ENCODE peak calls at places on chromosomes 2 and 18, in five cellular contexts. D is spleen, J is kidney, F is fibroblast of mammary gland, X is psoas muscle. Y is an unnamed sample.

GRCh38 chr18:35076556-35076955 is 35.3 kb downstream of the MAPRE2 start:
- DNase-seq in D (no peak), J (no peak), F (peak), X (no peak), Y (no peak)

GRCh38 chr2:222690564-222691200 is 19.2 kb downstream of the MOGAT1 start:
- DNase-seq in D (peak), J (peak), F (peak), X (peak), Y (peak)

GRCh38 chr2:65675350-65675749 is 243.0 kb upstream of the SPRED2 start:
- DNase-seq in D (no peak), J (no peak), F (no peak), X (no peak), Y (no peak)

GRCh38 chr2:64325852-64326577 is 127.9 kb upstream of the LGALSL start:
- DNase-seq in D (no peak), J (no peak), F (no peak), X (no peak), Y (no peak)

GRCh38 chr2:210956101-210956500 is 399.7 kb downstream of the CPS1 start:
- DNase-seq in D (no peak), J (no peak), F (no peak), X (no peak), Y (no peak)

GRCh38 chr18:78457011-78457410 is 522.6 kb upstream of the SALL3 start:
- DNase-seq in D (no peak), J (no peak), F (no peak), X (no peak), Y (no peak)

GRCh38 chr18:79798999-79799370 is 1.2 kb downstream of the KCNG2 start:
- DNase-seq in D (peak), J (peak), F (no peak), X (no peak), Y (no peak)

GRCh38 chr2:113208995-113209868 is 35.5 kb downstream of the PSD4 start:
- DNase-seq in D (no peak), J (peak), F (no peak), X (no peak), Y (no peak)

GRCh38 chr2:46915281-46915810 is at the start of gene MCFD2:
- DNase-seq in D (peak), J (peak), F (peak), X (peak), Y (no peak)

GRCh38 chr18:63775166-63775730 is at the start of gene SERPINB7:
- DNase-seq in D (no peak), J (no peak), F (peak), X (no peak), Y (no peak)

GRCh38 chr2:8469709-8470493 is 212.0 kb upstream of the ID2 start:
- DNase-seq in D (no peak), J (no peak), F (no peak), X (no peak), Y (peak)

GRCh38 chr2:186256540-186256939 is 229.5 kb upstream of the ZC3H15 start:
- DNase-seq in D (no peak), J (no peak), F (peak), X (no peak), Y (peak)

GRCh38 chr2:104766683-104767082 is 87.2 kb upstream of the POU3F3 start:
- DNase-seq in D (no peak), J (no peak), F (no peak), X (no peak), Y (no peak)

GRCh38 chr2:72274284-72274869 is 126.7 kb upstream of the CYP26B1 start:
- DNase-seq in D (no peak), J (no peak), F (no peak), X (no peak), Y (no peak)

GRCh38 chr2:29532451-29532850 is 388.9 kb downstream of the ALK start:
- DNase-seq in D (no peak), J (no peak), F (peak), X (no peak), Y (no peak)

GRCh38 chr2:179963626-179964025 is 43.5 kb downstream of the CWC22 start:
- DNase-seq in D (no peak), J (no peak), F (peak), X (no peak), Y (no peak)

GRCh38 chr2:57497489-57498096 is 549.0 kb upstream of the VRK2 start:
- DNase-seq in D (no peak), J (no peak), F (peak), X (no peak), Y (peak)

GRCh38 chr2:30448308-30448707 is 1.3 kb downstream of the LCLAT1 start:
- DNase-seq in D (no peak), J (no peak), F (no peak), X (no peak), Y (no peak)

GRCh38 chr2:234630676-234631350 is 133.9 kb upstream of the ARL4C start:
- DNase-seq in D (no peak), J (no peak), F (no peak), X (no peak), Y (no peak)

GRCh38 chr18:40687401-40687800 is 1267.6 kb upstream of the PIK3C3 start:
- DNase-seq in D (no peak), J (no peak), F (peak), X (no peak), Y (no peak)

GRCh38 chr2:73946215-73946614 is 19.5 kb downstream of the DGUOK start:
- DNase-seq in D (no peak), J (no peak), F (no peak), X (no peak), Y (no peak)

GRCh38 chr2:71776227-71776626 is 322.9 kb downstream of the DYSF start:
- DNase-seq in D (no peak), J (peak), F (no peak), X (no peak), Y (no peak)

GRCh38 chr2:129253461-129253812 is 726.0 kb upstream of the RAB6C start:
- DNase-seq in D (no peak), J (no peak), F (no peak), X (no peak), Y (no peak)

GRCh38 chr2:233419626-233420431 is 65.5 kb downstream of the DGKD start:
- DNase-seq in D (peak), J (no peak), F (no peak), X (no peak), Y (no peak)

GRCh38 chr2:233143700-233144331 is 83.7 kb downstream of the INPP5D start:
- DNase-seq in D (peak), J (no peak), F (no peak), X (no peak), Y (no peak)

GRCh38 chr2:58870704-58871103 is 629.6 kb upstream of the FANCL start:
- DNase-seq in D (no peak), J (no peak), F (no peak), X (no peak), Y (peak)

GRCh38 chr2:73000808-73001570 is 70.5 kb downstream of the SFXN5 start:
- DNase-seq in D (no peak), J (peak), F (no peak), X (no peak), Y (no peak)

GRCh38 chr2:47512581-47513083 is 109.7 kb downstream of the MSH2 start:
- DNase-seq in D (no peak), J (no peak), F (no peak), X (no peak), Y (peak)

GRCh38 chr2:46273919-46274318 is 23.3 kb upstream of the EPAS1 start:
- DNase-seq in D (no peak), J (no peak), F (no peak), X (no peak), Y (no peak)

GRCh38 chr2:58594762-58595161 is 353.6 kb upstream of the FANCL start:
- DNase-seq in D (no peak), J (no peak), F (no peak), X (no peak), Y (no peak)

GRCh38 chr18:59814872-59815271 is 84.9 kb upstream of the PMAIP1 start:
- DNase-seq in D (no peak), J (no peak), F (peak), X (no peak), Y (no peak)

GRCh38 chr2:35160871-35161270 is 1194.7 kb upstream of the CRIM1 start:
- DNase-seq in D (no peak), J (no peak), F (no peak), X (no peak), Y (no peak)

GRCh38 chr2:104404546-104404945 is 449.4 kb upstream of the POU3F3 start:
- DNase-seq in D (no peak), J (no peak), F (no peak), X (no peak), Y (no peak)

GRCh38 chr2:63580651-63581050 is 7.6 kb downstream of the WDPCP start:
- DNase-seq in D (no peak), J (no peak), F (no peak), X (no peak), Y (no peak)

GRCh38 chr18:9926223-9926894 is 12.5 kb downstream of the VAPA start:
- DNase-seq in D (no peak), J (no peak), F (no peak), X (no peak), Y (no peak)

GRCh38 chr2:44087037-44087713 is 81.5 kb upstream of the PPM1B start:
- DNase-seq in D (peak), J (peak), F (peak), X (peak), Y (peak)
- TF ChIP-seq CTCF in D (peak), J (peak), F (peak), X (peak), Y (peak)

GRCh38 chr2:31729442-31730092 is 148.8 kb upstream of the SRD5A2 start:
- DNase-seq in D (no peak), J (no peak), F (peak), X (no peak), Y (no peak)
- TF ChIP-seq CTCF in D (no peak), J (peak), F (peak), X (no peak), Y (peak)

GRCh38 chr2:85648619-85649018 is 19.4 kb downstream of the SFTPB start:
- DNase-seq in D (no peak), J (no peak), F (peak), X (no peak), Y (peak)
- TF ChIP-seq CTCF in D (no peak), J (peak), F (peak), X (peak), Y (peak)

DNA sequence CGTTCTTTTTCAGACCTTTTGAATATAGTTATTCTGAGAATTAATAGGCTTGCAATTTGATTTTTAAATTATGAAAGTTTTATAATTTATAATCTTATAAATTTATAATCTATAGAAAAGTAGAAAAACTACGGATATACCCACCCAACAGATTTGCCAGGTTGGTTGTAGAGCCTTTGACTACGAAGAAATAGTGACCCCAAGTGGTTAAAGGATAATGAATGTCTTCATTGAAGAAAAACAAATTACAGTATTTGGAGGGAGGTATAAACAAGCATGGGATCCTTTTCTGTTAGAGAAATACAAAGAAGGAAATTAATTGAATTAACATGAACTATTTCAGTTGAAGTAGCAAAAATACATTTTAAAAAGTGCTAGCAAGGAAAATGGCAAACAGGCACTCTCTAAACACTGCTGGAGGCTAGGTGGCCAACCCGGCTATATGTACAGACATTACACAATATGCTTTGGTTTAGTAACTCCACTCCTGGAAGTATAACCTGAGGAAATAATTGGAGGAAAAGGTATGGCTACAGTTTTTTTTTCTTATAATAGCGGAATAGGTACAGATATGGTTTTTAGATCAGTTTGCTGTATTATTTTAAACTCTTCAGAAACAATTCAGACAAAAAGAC is 110.9 kb downstream of the MIB1 start:
- DNase-seq in D (no peak), J (no peak), F (peak), X (no peak), Y (no peak)
- TF ChIP-seq CTCF in D (peak), J (peak), F (peak), X (peak), Y (no peak)

GRCh38 chr2:119225084-119225864 is 1.6 kb downstream of the STEAP3 start:
- DNase-seq in D (no peak), J (no peak), F (no peak), X (no peak), Y (no peak)
- TF ChIP-seq CTCF in D (no peak), J (no peak), F (no peak), X (no peak), Y (no peak)

GRCh38 chr18:711693-712400 is 583 bp downstream of the ENOSF1 start:
- DNase-seq in D (peak), J (peak), F (peak), X (peak), Y (peak)
- TF ChIP-seq CTCF in D (no peak), J (peak), F (no peak), X (no peak), Y (no peak)

GRCh38 chr2:189465478-189465877 is 24.2 kb downstream of the WDR75 start:
- DNase-seq in D (no peak), J (no peak), F (no peak), X (no peak), Y (no peak)

GRCh38 chr2:189467593-189467992 is 26.3 kb downstream of the WDR75 start:
- DNase-seq in D (no peak), J (no peak), F (no peak), X (no peak), Y (no peak)

GRCh38 chr2:189467160-189467559 is 25.9 kb downstream of the WDR75 start:
- DNase-seq in D (no peak), J (no peak), F (no peak), X (no peak), Y (no peak)

GRCh38 chr2:189466046-189466445 is 24.8 kb downstream of the WDR75 start:
- DNase-seq in D (no peak), J (no peak), F (no peak), X (no peak), Y (no peak)

DNA sequence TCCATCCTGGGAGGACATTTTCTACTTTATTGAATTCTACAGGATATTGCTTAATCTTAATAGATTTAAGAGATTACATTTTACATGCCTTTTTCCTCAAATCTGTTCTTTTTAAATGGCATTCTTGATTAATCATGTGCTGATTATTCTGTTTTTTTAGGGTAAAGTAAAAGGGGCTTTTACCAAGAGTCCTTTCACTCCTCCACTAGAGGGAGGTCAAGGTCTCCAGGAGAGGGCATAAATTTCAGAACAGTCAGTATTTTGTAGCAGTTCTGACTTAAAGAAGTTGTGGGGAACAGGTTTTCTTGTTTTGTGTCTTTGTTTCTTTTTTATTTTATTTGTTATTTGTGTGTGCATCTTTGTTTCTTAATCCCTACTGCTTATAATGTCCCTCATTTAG is 25.4 kb downstream of the WDR75 start:
- DNase-seq in D (no peak), J (no peak), F (peak), X (no peak), Y (peak)
- TF ChIP-seq CTCF in D (peak), J (peak), F (peak), X (peak), Y (peak)

GRCh38 chr2:122168799-122169198 is 413.3 kb downstream of the TSN start:
- DNase-seq in D (no peak), J (no peak), F (no peak), X (no peak), Y (peak)
- TF ChIP-seq CTCF in D (no peak), J (no peak), F (no peak), X (no peak), Y (no peak)

DNA sequence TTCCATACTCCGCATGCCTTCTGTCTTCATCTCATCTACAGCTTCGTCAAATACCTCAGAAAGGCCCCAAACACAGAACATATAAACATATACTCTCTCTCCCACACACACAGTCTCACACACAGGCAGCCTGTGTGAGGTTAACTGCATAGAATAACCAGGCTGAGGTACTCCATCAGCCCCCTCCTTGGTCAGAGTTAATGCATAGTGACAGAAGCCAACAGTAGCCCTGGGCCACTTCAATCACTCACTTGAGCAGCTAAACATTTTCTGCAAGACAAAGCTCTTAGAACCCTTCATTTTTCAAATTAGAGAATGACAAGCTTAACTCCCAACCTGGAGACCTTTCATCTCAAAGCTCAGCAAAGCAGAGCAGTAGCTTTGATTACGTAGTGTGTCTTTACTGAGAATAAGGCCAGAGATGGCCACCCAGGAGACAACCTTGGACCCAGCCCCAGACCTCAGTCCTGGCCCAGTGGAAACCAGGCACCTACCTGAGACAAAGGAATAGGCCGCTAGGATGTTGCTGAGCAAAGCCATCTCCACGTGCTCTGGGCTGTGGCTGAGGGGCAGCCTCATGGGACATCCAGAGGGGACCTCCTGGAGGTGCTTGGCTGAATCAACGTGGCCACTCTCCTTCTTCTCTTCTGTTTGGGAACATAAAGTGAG is 43.0 kb downstream of the EVA1A start:
- DNase-seq in D (no peak), J (no peak), F (no peak), X (no peak), Y (no peak)
- TF ChIP-seq CTCF in D (no peak), J (no peak), F (no peak), X (no peak), Y (no peak)

GRCh38 chr2:217362290-217362689 is 502.4 kb upstream of the TNP1 start:
- DNase-seq in D (no peak), J (no peak), F (no peak), X (no peak), Y (no peak)

GRCh38 chr2:217360111-217360510 is 500.2 kb upstream of the TNP1 start:
- DNase-seq in D (no peak), J (no peak), F (no peak), X (no peak), Y (no peak)

GRCh38 chr2:217362710-217363109 is 502.8 kb upstream of the TNP1 start:
- DNase-seq in D (no peak), J (no peak), F (no peak), X (no peak), Y (no peak)

GRCh38 chr2:217361491-217361890 is 501.6 kb upstream of the TNP1 start:
- DNase-seq in D (no peak), J (no peak), F (peak), X (no peak), Y (no peak)

GRCh38 chr2:217360781-217361485 is 501.1 kb upstream of the TNP1 start:
- DNase-seq in D (no peak), J (no peak), F (peak), X (peak), Y (no peak)
- TF ChIP-seq CTCF in D (no peak), J (no peak), F (no peak), X (no peak), Y (no peak)

Y was measured in Calu3.